ENCODE peak calls at places on chromosomes 11 and 22, in seven cellular contexts. P is astrocyte of the spinal cord, Q is left ventricle myocardium inferior, W is lower lobe of right lung, X is neural progenitor cell, H is fibroblast of lung, L is cardiac fibroblast. T is an unnamed sample.

GRCh38 chr11:28529540-28530410 is 421.6 kb downstream of the METTL15 start:
- DNase-seq in P (peak), Q (no peak), W (no peak), X (peak), H (peak), L (peak), T (no peak)

GRCh38 chr22:45163074-45163416 is 680 bp upstream of the NUP50 start:
- DNase-seq in P (peak), Q (no peak), W (no peak), X (peak), H (peak), L (peak), T (no peak)

GRCh38 chr11:75315439-75315805 is 36.0 kb downstream of the ARRB1 start:
- DNase-seq in P (no peak), Q (no peak), W (no peak), X (no peak), H (no peak), L (no peak), T (no peak)

GRCh38 chr11:17343907-17344306 is 7.7 kb upstream of the NCR3LG1 start:
- DNase-seq in P (peak), Q (no peak), W (no peak), X (no peak), H (peak), L (peak), T (no peak)

GRCh38 chr11:852762-853161 is 10.1 kb downstream of the TSPAN4 start:
- DNase-seq in P (no peak), Q (no peak), W (no peak), X (no peak), H (no peak), L (no peak), T (no peak)

GRCh38 chr11:35354644-35355043 is 64.7 kb downstream of the SLC1A2 start:
- DNase-seq in P (no peak), Q (no peak), W (no peak), X (no peak), H (no peak), L (peak), T (no peak)

GRCh38 chr11:2410616-2411015 is 10.1 kb downstream of the TSSC4 start:
- DNase-seq in P (no peak), Q (no peak), W (no peak), X (no peak), H (no peak), L (no peak), T (no peak)

GRCh38 chr22:41257696-41258095 is 17.0 kb upstream of the CHADL start:
- DNase-seq in P (no peak), Q (no peak), W (no peak), X (no peak), H (no peak), L (no peak), T (no peak)

GRCh38 chr11:9230291-9230690 is 34.9 kb downstream of the DENND5A start:
- DNase-seq in P (no peak), Q (no peak), W (no peak), X (no peak), H (no peak), L (peak), T (no peak)

GRCh38 chr11:2929880-2930704 is 872 bp upstream of the PHLDA2 start:
- DNase-seq in P (peak), Q (no peak), W (peak), X (peak), H (peak), L (peak), T (no peak)

GRCh38 chr11:128290106-128290840 is 297.1 kb downstream of the ETS1 start:
- DNase-seq in P (peak), Q (peak), W (peak), X (peak), H (peak), L (peak), T (peak)

GRCh38 chr11:11463397-11463796 is 110.3 kb upstream of the CSNK2A3 start:
- DNase-seq in P (no peak), Q (no peak), W (no peak), X (no peak), H (peak), L (no peak), T (peak)

GRCh38 chr11:11703885-11704284 is 82.1 kb upstream of the GALNT18 start:
- DNase-seq in P (no peak), Q (no peak), W (no peak), X (no peak), H (no peak), L (no peak), T (no peak)

GRCh38 chr11:85809881-85810280 is 1.1 kb downstream of the SYTL2 start:
- DNase-seq in P (no peak), Q (no peak), W (no peak), X (peak), H (no peak), L (no peak), T (peak)

GRCh38 chr22:40181323-40181722 is 3.6 kb downstream of the TNRC6B start:
- DNase-seq in P (no peak), Q (no peak), W (no peak), X (no peak), H (no peak), L (no peak), T (no peak)

GRCh38 chr11:57150454-57150917 is 31.3 kb upstream of the LRRC55 start:
- DNase-seq in P (no peak), Q (no peak), W (no peak), X (no peak), H (peak), L (no peak), T (no peak)

GRCh38 chr11:11552688-11553087 is 69.1 kb downstream of the GALNT18 start:
- DNase-seq in P (no peak), Q (no peak), W (peak), X (no peak), H (no peak), L (no peak), T (no peak)

GRCh38 chr22:38710352-38710751 is 4.6 kb downstream of the GTPBP1 start:
- DNase-seq in P (no peak), Q (no peak), W (no peak), X (no peak), H (no peak), L (no peak), T (no peak)

GRCh38 chr11:18677560-18677959 is 21.0 kb upstream of the TMEM86A start:
- DNase-seq in P (no peak), Q (no peak), W (no peak), X (no peak), H (no peak), L (no peak), T (no peak)

GRCh38 chr11:3042496-3043314 is 14.5 kb downstream of the CARS1 start:
- DNase-seq in P (no peak), Q (peak), W (no peak), X (no peak), H (no peak), L (no peak), T (no peak)

GRCh38 chr11:68704887-68705286 is 20.5 kb downstream of the GAL start:
- DNase-seq in P (peak), Q (no peak), W (no peak), X (peak), H (peak), L (no peak), T (no peak)
- TF ChIP-seq CTCF in P (no peak), Q (no peak), W (no peak), X (peak), H (no peak), L (no peak), T (no peak)

DNA sequence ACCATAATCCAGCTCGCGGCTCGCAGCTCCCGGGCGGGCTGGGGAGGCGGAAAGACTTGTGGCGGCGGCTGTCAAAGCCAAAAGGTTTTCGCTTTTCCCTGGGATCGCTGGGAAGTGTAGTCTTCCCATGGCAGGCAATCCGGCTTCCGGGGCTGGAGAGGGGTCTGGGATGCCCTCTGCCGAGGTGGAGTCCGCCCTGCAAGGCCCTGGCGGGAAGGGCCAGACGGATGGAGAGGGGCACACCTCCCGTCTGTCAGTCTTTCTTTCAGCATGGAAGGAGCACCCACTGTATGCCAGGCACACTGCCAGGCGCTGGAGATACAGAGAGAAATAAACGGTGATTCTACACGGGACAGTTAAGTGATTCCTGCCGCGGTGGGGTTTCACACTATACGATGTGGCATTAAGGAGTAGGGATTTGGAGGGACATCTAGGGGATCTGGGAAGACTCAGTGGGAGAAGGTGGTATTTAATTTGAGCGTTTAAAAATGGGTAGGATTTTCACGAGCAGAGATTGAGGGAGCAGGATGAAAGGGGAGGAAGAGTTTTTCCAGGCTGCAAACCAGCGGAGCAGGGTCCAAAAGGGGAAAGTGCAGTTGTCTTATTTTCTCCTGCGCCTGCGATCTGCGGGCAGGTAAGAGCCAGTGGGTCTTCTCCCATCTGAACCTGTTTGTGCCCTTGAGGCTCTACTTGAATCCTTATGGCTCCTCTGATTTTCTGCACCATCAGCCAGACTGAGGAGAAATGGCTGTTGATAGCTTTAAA is at the start of gene BACE1:
- DNase-seq in P (peak), Q (peak), W (peak), X (peak), H (peak), L (peak), T (peak)
- TF ChIP-seq CTCF in P (peak), Q (peak), W (peak), X (peak), H (peak), L (peak), T (no peak)

DNA sequence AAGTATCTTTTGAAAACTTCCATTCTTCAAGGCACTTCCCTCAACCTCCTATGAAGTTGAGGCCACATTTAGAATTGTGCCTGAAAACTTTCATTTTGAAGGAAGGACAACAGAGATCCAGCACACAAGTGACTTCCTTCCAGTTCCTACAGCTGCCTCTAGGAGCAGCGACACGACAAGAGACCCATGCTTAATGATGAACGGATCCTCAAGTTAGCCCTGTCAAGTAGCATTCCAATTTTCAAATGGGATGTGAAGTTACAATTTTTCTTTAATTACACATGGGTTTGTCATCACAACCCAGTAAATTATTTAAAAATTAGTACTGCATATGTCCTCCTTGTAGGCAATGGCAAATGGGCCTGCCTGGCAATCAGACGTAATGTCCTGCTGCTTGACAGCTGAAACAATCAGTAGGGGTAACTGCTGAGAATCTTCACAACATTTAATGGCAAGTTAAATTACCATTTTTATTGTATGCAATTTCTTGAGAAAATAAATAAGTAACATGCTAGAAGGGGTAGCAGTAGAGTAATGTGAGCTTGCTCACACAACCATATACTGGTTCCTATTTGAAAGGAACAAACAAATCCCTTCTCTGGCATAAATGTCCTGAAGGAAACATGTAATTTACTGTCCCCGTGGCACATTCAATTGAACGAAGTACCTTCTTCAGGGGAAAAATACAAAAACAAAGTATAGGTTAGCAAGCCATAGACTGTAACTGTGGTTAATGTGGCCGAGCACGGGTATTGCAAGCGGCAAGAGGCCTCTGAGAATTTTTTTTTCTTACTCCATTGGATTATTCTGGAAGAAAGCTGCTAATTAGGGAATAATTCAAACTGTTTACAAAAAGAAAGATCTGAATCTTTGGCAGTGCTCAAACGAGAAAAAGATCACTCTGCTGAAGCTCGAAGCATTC is 288.3 kb downstream of the CADM1 start:
- DNase-seq in P (no peak), Q (no peak), W (no peak), X (peak), H (no peak), L (peak), T (no peak)
- TF ChIP-seq CTCF in P (peak), Q (no peak), W (peak), X (peak), H (peak), L (peak), T (peak)

DNA sequence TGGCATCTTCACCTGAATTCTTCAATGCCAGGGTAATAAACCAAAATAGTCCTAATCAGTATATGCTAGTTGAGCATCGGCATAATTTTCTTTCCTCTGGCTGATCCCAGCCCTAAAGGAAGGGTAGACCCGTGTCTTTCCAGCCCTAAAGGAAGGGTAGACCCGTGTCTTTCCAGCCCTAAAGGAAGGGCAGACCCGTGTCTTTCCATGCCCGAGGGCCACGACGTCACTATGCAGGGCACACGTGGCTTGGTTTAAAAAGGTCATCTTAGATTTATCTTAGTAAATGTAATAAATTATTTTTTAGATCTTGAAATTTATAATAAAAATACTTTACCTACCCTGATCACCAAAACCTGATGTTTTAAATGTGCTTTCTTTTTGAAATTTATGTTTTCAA is 45.5 kb downstream of the BID start:
- DNase-seq in P (no peak), Q (no peak), W (no peak), X (no peak), H (no peak), L (no peak), T (no peak)
- TF ChIP-seq CTCF in P (no peak), Q (no peak), W (no peak), X (no peak), H (no peak), L (no peak), T (no peak)

DNA sequence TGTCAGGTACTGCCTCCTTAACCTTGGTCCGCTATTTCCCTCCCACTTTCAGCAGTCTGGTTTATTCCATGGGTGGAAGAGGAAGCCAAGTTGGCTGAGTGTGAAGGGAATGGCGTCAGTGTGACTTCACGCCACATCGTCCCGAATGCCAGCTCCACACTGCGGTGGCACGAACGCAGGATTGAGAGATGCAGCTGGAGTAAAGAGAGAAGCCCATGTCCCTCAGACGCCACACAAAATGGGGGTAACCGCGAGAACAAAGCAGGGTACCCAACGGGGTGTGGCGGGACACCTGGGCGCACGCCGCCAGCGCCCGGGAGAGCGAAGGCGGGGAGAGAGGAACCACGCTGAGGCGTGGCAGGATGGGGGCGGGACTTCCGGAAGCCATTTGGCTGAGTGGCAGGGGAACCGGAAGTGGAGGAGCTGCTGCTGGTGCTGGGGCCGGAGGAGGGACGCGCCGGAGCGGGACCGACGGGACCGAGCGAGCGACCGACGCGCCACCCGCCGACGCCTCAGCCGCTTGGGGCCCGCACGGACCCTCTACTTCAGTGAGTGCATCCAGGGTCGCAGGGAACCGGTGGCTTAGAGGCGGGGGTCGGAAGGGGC is at the start of gene PAFAH1B2:
- DNase-seq in P (peak), Q (peak), W (peak), X (peak), H (peak), L (peak), T (peak)
- TF ChIP-seq CTCF in P (no peak), Q (no peak), W (no peak), X (no peak), H (no peak), L (no peak), T (no peak)

DNA sequence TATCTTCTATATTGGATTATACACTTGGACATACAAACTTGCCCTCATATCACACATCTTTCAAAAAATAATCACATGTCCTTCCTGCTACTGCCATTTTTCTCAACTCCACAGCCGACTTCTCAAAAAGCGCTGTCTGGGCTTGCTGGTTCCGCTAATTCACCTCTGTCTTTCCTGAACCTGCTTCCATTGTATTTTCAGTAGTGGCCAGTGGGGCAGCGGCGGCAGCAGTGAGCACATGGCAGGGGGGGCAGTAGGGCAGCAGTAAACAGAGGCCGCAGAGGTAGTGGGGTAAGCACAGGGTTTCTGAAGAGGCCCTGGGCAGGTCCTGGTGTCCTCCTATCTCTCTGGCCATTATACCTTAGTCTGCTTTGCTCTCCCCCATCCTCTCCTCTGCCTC is 126.3 kb downstream of the RRAS2 start:
- DNase-seq in P (no peak), Q (no peak), W (no peak), X (peak), H (no peak), L (no peak), T (no peak)
- TF ChIP-seq CTCF in P (peak), Q (peak), W (peak), X (peak), H (peak), L (peak), T (peak)

GRCh38 chr11:14643697-14644395 is at the start of gene PDE3B:
- DNase-seq in P (peak), Q (peak), W (peak), X (peak), H (peak), L (peak), T (peak)
- TF ChIP-seq CTCF in P (peak), Q (no peak), W (no peak), X (peak), H (no peak), L (peak), T (no peak)

GRCh38 chr11:66815646-66816045 is 27.6 kb upstream of the RCE1 start:
- DNase-seq in P (peak), Q (no peak), W (no peak), X (no peak), H (no peak), L (peak), T (no peak)
- TF ChIP-seq CTCF in P (no peak), Q (no peak), W (no peak), X (no peak), H (no peak), L (no peak), T (no peak)

GRCh38 chr11:102807921-102808320 is 10.0 kb upstream of the MMP1 start:
- DNase-seq in P (peak), Q (no peak), W (peak), X (peak), H (peak), L (peak), T (peak)

GRCh38 chr11:102812188-102812587 is 14.2 kb upstream of the MMP1 start:
- DNase-seq in P (no peak), Q (no peak), W (no peak), X (no peak), H (no peak), L (no peak), T (no peak)

GRCh38 chr11:102813484-102813883 is 15.5 kb upstream of the MMP1 start:
- DNase-seq in P (no peak), Q (no peak), W (no peak), X (no peak), H (no peak), L (no peak), T (no peak)

GRCh38 chr11:102806296-102806695 is 8.3 kb upstream of the MMP1 start:
- DNase-seq in P (peak), Q (no peak), W (no peak), X (no peak), H (no peak), L (peak), T (no peak)

DNA sequence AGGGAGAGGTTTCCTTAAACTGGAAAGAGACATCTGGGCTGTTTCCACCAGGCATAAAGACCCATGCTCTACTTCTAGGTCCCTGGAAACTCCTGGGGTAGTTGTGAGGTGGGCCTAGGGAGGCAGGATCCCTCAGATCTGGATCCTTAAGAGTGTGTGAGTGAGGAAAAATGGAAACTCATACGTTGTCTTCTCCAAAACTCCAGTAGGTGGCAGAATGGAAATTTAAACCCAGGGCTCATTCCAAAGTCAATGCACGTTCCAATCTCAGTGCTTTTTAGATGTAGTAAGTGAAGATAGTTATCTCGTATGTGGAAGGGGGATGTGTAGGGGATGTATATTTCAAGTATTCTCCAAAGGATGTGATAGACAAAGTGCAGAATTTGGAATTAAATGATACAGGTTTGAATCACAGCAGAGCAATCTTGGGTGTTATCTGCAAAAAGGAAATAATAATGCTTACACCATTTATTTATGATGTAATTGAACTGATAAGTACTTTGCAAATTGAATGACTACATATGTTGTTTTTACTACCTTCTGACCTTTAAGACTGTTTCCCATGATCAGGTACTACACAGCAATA is 13.1 kb upstream of the MMP1 start:
- DNase-seq in P (peak), Q (no peak), W (no peak), X (peak), H (peak), L (peak), T (peak)
- TF ChIP-seq CTCF in P (peak), Q (peak), W (no peak), X (peak), H (peak), L (peak), T (peak)

DNA sequence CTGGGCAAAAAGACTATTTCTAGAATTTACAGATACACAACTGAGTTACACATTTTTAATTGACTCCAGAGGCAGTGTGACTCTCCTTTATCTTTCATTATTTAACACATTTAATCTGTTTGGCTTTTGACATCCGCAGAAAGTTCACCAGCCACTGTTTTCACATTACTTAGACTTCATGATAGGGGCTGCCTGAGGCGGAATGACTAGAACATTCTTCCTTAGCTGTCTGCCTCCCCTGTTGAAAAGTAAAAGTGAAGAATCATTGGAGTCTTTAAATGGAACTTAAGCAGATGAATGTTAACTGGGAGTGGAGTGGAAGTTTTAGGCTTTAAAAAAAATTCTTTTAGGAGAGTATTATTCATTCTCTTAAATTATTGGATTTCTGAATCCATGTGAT is 229.2 kb upstream of the MTNR1B start:
- DNase-seq in P (no peak), Q (no peak), W (no peak), X (no peak), H (no peak), L (no peak), T (no peak)
- TF ChIP-seq CTCF in P (no peak), Q (no peak), W (no peak), X (no peak), H (no peak), L (no peak), T (no peak)

T was measured in neural crest cell.